ENCODE peak calls at places on chromosomes 13 and 19, in ten cellular contexts. C is uterus, J is psoas muscle, Q is lung, V is Peyer's patch, K is sigmoid colon, I is heart left ventricle, S is Panc1, M is endothelial cell of umbilical vein, O is astrocyte. F is an unnamed sample.

GRCh38 chr19:34345934-34346333 is 19.1 kb upstream of the GPI start:
- DNase-seq in C (no peak), J (peak), Q (peak), V (peak), K (no peak), I (no peak), S (peak), M (peak), O (no peak), F (no peak)

GRCh38 chr13:48574036-48574796 is 41.3 kb upstream of the RCBTB2 start:
- DNase-seq in C (no peak), J (no peak), Q (no peak), V (no peak), K (no peak), I (no peak), S (no peak), M (no peak), O (no peak), F (no peak)

GRCh38 chr19:4508698-4509097 is 9.6 kb downstream of the PLIN4 start:
- DNase-seq in C (no peak), J (peak), Q (no peak), V (no peak), K (no peak), I (no peak), S (no peak), M (no peak), O (no peak), F (no peak)

GRCh38 chr13:35475960-35476943 is at the start of gene MAB21L1:
- DNase-seq in C (no peak), J (peak), Q (no peak), V (no peak), K (peak), I (no peak), S (no peak), M (peak), O (peak), F (no peak)

GRCh38 chr13:109729031-109729870 is 57.1 kb downstream of the IRS2 start:
- DNase-seq in C (no peak), J (no peak), Q (no peak), V (no peak), K (no peak), I (no peak), S (no peak), M (no peak), O (peak), F (no peak)

GRCh38 chr13:72284791-72285190 is 417.8 kb upstream of the DACH1 start:
- DNase-seq in C (no peak), J (no peak), Q (no peak), V (no peak), K (no peak), I (no peak), S (no peak), M (no peak), O (peak), F (no peak)

GRCh38 chr19:18999016-18999758 is 34.1 kb downstream of the SUGP2 start:
- DNase-seq in C (no peak), J (no peak), Q (no peak), V (no peak), K (no peak), I (no peak), S (no peak), M (peak), O (peak), F (no peak)

GRCh38 chr13:101970339-101970738 is 431.5 kb downstream of the FGF14 start:
- DNase-seq in C (no peak), J (no peak), Q (no peak), V (no peak), K (no peak), I (no peak), S (no peak), M (no peak), O (no peak), F (no peak)

GRCh38 chr19:3785938-3786824 is at the start of gene MATK:
- DNase-seq in C (no peak), J (no peak), Q (no peak), V (no peak), K (no peak), I (no peak), S (no peak), M (no peak), O (no peak), F (no peak)

GRCh38 chr13:32585625-32586021 is 629 bp upstream of the PDS5B start:
- DNase-seq in C (peak), J (no peak), Q (no peak), V (no peak), K (no peak), I (no peak), S (no peak), M (no peak), O (peak), F (no peak)

GRCh38 chr19:40667602-40668001 is 22.8 kb downstream of the NUMBL start:
- DNase-seq in C (no peak), J (no peak), Q (no peak), V (no peak), K (no peak), I (no peak), S (no peak), M (no peak), O (no peak), F (no peak)

GRCh38 chr19:3792114-3792513 is 5.9 kb upstream of the MATK start:
- DNase-seq in C (no peak), J (no peak), Q (no peak), V (no peak), K (no peak), I (no peak), S (no peak), M (no peak), O (no peak), F (no peak)

GRCh38 chr19:8877854-8878705 is 45.9 kb downstream of the MBD3L1 start:
- DNase-seq in C (no peak), J (no peak), Q (no peak), V (no peak), K (no peak), I (no peak), S (no peak), M (no peak), O (no peak), F (no peak)

GRCh38 chr19:12984143-12984627 is 11.1 kb upstream of the NFIX start:
- DNase-seq in C (no peak), J (no peak), Q (no peak), V (no peak), K (no peak), I (no peak), S (no peak), M (no peak), O (peak), F (no peak)

GRCh38 chr13:108961542-108962125 is 332.2 kb downstream of the MYO16 start:
- DNase-seq in C (no peak), J (no peak), Q (no peak), V (no peak), K (no peak), I (no peak), S (peak), M (peak), O (peak), F (no peak)

GRCh38 chr19:2986951-2987491 is 9.7 kb downstream of the TLE6 start:
- DNase-seq in C (no peak), J (no peak), Q (no peak), V (no peak), K (no peak), I (no peak), S (no peak), M (peak), O (no peak), F (no peak)

GRCh38 chr13:44930907-44931676 is 58.2 kb downstream of the NUFIP1 start:
- DNase-seq in C (no peak), J (no peak), Q (no peak), V (no peak), K (no peak), I (no peak), S (no peak), M (no peak), O (peak), F (no peak)

GRCh38 chr19:47996230-47996727 is 1.8 kb downstream of the ELSPBP1 start:
- DNase-seq in C (no peak), J (no peak), Q (no peak), V (no peak), K (no peak), I (no peak), S (no peak), M (no peak), O (no peak), F (no peak)

GRCh38 chr13:101111894-101112293 is 304.4 kb downstream of the NALCN start:
- DNase-seq in C (no peak), J (no peak), Q (no peak), V (no peak), K (no peak), I (no peak), S (no peak), M (no peak), O (no peak), F (no peak)

GRCh38 chr19:28039677-28040381 is 1173.1 kb downstream of the UQCRFS1 start:
- DNase-seq in C (no peak), J (no peak), Q (no peak), V (no peak), K (no peak), I (no peak), S (no peak), M (no peak), O (peak), F (no peak)

GRCh38 chr19:28042516-28042915 is 1170.4 kb downstream of the UQCRFS1 start:
- DNase-seq in C (no peak), J (no peak), Q (no peak), V (no peak), K (no peak), I (no peak), S (no peak), M (no peak), O (no peak), F (no peak)

DNA sequence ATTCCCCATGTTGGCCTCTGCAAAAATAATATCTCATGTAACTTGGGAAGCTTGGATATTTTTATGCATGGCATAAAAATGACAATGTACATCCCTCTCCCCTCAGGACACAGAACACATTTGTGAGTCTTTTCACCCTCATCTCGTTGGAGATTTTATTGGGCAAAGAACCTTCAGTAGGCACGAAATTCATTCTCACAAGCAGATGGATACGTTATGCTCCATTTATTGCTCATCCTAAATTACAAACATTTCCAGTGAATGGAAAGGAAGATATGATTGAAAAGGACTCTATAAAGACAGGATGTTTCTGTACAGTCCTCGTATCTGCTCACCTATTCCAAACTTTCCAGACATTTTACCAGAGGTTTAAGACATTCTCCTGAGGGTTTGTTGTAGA is 1175.8 kb downstream of the UQCRFS1 start:
- DNase-seq in C (no peak), J (no peak), Q (no peak), V (no peak), K (no peak), I (no peak), S (no peak), M (no peak), O (no peak), F (no peak)
- TF ChIP-seq CTCF in C (no peak), J (no peak), Q (no peak), V (no peak), K (no peak), I (no peak), S (no peak), M (no peak), O (no peak), F (no peak)

GRCh38 chr13:38688674-38689073 is 1.8 kb downstream of the FREM2 start:
- DNase-seq in C (no peak), J (no peak), Q (no peak), V (no peak), K (peak), I (no peak), S (no peak), M (no peak), O (no peak), F (peak)

GRCh38 chr13:38685974-38686571 is 804 bp upstream of the FREM2 start:
- DNase-seq in C (no peak), J (no peak), Q (no peak), V (no peak), K (no peak), I (no peak), S (no peak), M (no peak), O (peak), F (no peak)

GRCh38 chr13:38684714-38685113 is 2.2 kb upstream of the FREM2 start:
- DNase-seq in C (no peak), J (no peak), Q (no peak), V (no peak), K (no peak), I (no peak), S (no peak), M (no peak), O (no peak), F (no peak)

GRCh38 chr13:38687246-38688229 is 661 bp downstream of the FREM2 start:
- DNase-seq in C (no peak), J (no peak), Q (no peak), V (peak), K (peak), I (no peak), S (no peak), M (no peak), O (peak), F (peak)

DNA sequence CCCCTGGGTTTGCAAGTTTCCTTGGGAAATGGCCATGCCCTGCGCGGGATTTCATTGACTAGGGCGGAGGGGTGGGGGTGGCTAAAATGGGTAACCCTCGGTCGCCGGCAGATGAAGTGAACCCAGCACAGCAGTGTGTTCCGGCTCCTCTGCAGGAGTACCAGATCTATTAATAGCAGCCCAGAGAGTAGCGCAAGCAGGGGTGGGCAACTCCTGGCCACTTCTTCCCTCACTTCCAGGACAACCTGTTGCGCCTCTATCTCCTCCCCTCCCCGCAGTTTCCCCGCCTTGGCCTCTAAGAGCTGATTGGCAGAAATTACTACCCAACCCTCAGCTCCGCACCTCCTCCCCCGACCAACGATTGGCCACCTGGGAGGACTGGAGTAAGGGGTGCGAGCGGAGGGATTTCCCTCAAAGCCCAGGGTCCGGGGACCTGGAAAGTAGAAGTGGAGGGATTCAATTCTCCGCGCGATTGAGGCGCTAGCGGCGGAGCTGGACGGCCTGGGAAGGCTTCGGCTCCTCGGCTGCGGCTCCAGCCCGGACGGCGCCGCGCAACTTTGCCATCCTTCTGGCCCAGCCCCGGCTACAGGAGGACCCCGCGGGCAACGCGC is at the start of gene FREM2:
- DNase-seq in C (peak), J (peak), Q (peak), V (peak), K (peak), I (no peak), S (no peak), M (no peak), O (peak), F (peak)
- H3K27ac ChIP-seq in C (no peak), J (peak), Q (no peak), V (no peak), K (peak), I (no peak), S (no peak), M (no peak), O (no peak), F (no peak)

GRCh38 chr19:6199240-6199983 is 63.9 kb downstream of the ACSBG2 start:
- DNase-seq in C (peak), J (peak), Q (peak), V (peak), K (peak), I (peak), S (peak), M (peak), O (peak), F (peak)
- TF ChIP-seq CTCF in C (peak), J (peak), Q (no peak), V (peak), K (peak), I (peak), S (no peak), M (peak), O (no peak), F (no peak)

GRCh38 chr13:98475521-98475920 is 101.4 kb downstream of the STK24 start:
- DNase-seq in C (no peak), J (no peak), Q (no peak), V (no peak), K (no peak), I (no peak), S (no peak), M (peak), O (no peak), F (no peak)
- H3K27ac ChIP-seq in C (no peak), J (no peak), Q (peak), V (no peak), K (peak), I (peak), S (no peak), M (peak), O (peak), F (peak)

F was measured in RWPE2.